ENCODE peak calls at places on chromosomes 3 and 15, in nine cellular contexts. Q, R, J, W, D, T, E, F and M are unnamed samples.
A peak's percentile ranks its signal among the peaks of the same experiment; 100 is the strongest.

GRCh38 chr3:170330366-170330765 is 27.1 kb upstream of the SKIL start:
- DNase-seq in Q (peak; percentile 48), R (no peak), J (no peak), W (no peak), D (no peak), T (no peak), E (no peak), F (no peak), M (no peak)

GRCh38 chr15:40691737-40692136 is 3.2 kb upstream of the RAD51 start:
- DNase-seq in Q (peak; percentile 56), R (no peak), J (no peak), W (no peak), D (no peak), T (no peak), E (no peak), F (no peak), M (no peak)

GRCh38 chr3:11495948-11496557 is 147.7 kb downstream of the VGLL4 start:
- DNase-seq in Q (no peak), R (no peak), J (no peak), W (peak; percentile 53), D (no peak), T (no peak), E (no peak), F (no peak), M (no peak)

GRCh38 chr3:160474416-160474838 is 24.8 kb upstream of the TRIM59 start:
- DNase-seq in Q (no peak), R (no peak), J (no peak), W (no peak), D (no peak), T (no peak), E (no peak), F (peak; percentile 27), M (no peak)

GRCh38 chr3:81622395-81622794 is 139.1 kb downstream of the GBE1 start:
- DNase-seq in Q (no peak), R (no peak), J (no peak), W (no peak), D (no peak), T (no peak), E (no peak), F (no peak), M (no peak)

GRCh38 chr3:77303943-77304778 is 264.3 kb downstream of the ROBO2 start:
- DNase-seq in Q (no peak), R (no peak), J (no peak), W (no peak), D (no peak), T (no peak), E (no peak), F (no peak), M (no peak)

GRCh38 chr15:52136471-52136993 is 24.0 kb upstream of the BCL2L10 start:
- DNase-seq in Q (no peak), R (peak; percentile 40), J (no peak), W (no peak), D (no peak), T (no peak), E (peak; percentile 49), F (no peak), M (no peak)

GRCh38 chr3:190514163-190515153 is 573 bp downstream of the IL1RAP start:
- DNase-seq in Q (peak; percentile 33), R (peak; percentile 56), J (peak; percentile 57), W (peak; percentile 32), D (peak; percentile 70), T (peak; percentile 58), E (no peak), F (peak; percentile 16), M (peak; percentile 55)

GRCh38 chr15:84992157-84992940 is 10.7 kb downstream of the PDE8A start:
- DNase-seq in Q (no peak), R (peak; percentile 73), J (no peak), W (no peak), D (no peak), T (no peak), E (no peak), F (no peak), M (no peak)

GRCh38 chr3:21294768-21295167 is 456.2 kb downstream of the ZNF385D start:
- DNase-seq in Q (no peak), R (no peak), J (no peak), W (no peak), D (no peak), T (no peak), E (no peak), F (no peak), M (no peak)

GRCh38 chr3:39000008-39000450 is 51.7 kb downstream of the SCN11A start:
- DNase-seq in Q (no peak), R (no peak), J (no peak), W (no peak), D (no peak), T (no peak), E (no peak), F (peak; percentile 60), M (no peak)

GRCh38 chr3:53823956-53824320 is 22.3 kb downstream of the CHDH start:
- DNase-seq in Q (no peak), R (no peak), J (no peak), W (no peak), D (no peak), T (no peak), E (no peak), F (no peak), M (no peak)

GRCh38 chr3:155382396-155383042 is 89.0 kb upstream of the STRIT1 start:
- DNase-seq in Q (peak; percentile 69), R (peak; percentile 82), J (peak; percentile 74), W (peak; percentile 68), D (peak; percentile 72), T (peak; percentile 61), E (no peak), F (peak; percentile 69), M (peak; percentile 24)

GRCh38 chr3:127450331-127450730 is 140.2 kb downstream of the TPRA1 start:
- DNase-seq in Q (no peak), R (peak; percentile 18), J (peak; percentile 36), W (no peak), D (peak; percentile 33), T (peak; percentile 13), E (peak; percentile 42), F (no peak), M (no peak)

GRCh38 chr3:113086506-113087461 is 96.0 kb downstream of the GTPBP8 start:
- DNase-seq in Q (no peak), R (no peak), J (no peak), W (no peak), D (no peak), T (no peak), E (no peak), F (peak; percentile 18), M (no peak)

GRCh38 chr15:89630260-89630659 is 25.0 kb downstream of the KIF7 start:
- DNase-seq in Q (no peak), R (no peak), J (no peak), W (no peak), D (peak; percentile 39), T (no peak), E (no peak), F (no peak), M (no peak)

GRCh38 chr3:78734048-78734637 is 1033.7 kb downstream of the ROBO1 start:
- DNase-seq in Q (no peak), R (no peak), J (no peak), W (no peak), D (no peak), T (no peak), E (no peak), F (no peak), M (no peak)

GRCh38 chr3:30188713-30189112 is 417.7 kb upstream of the TGFBR2 start:
- DNase-seq in Q (peak; percentile 40), R (no peak), J (peak; percentile 28), W (peak; percentile 16), D (no peak), T (no peak), E (peak; percentile 64), F (no peak), M (no peak)

GRCh38 chr3:65793495-65794200 is 245.1 kb downstream of the MAGI1 start:
- DNase-seq in Q (peak; percentile 73), R (no peak), J (no peak), W (no peak), D (no peak), T (no peak), E (no peak), F (no peak), M (no peak)

GRCh38 chr3:114627760-114628159 is 333.9 kb downstream of the TIGIT start:
- DNase-seq in Q (no peak), R (no peak), J (peak; percentile 64), W (peak; percentile 36), D (no peak), T (peak; percentile 67), E (no peak), F (no peak), M (no peak)

GRCh38 chr3:181872887-181873286 is 161.2 kb downstream of the SOX2 start:
- DNase-seq in Q (no peak), R (no peak), J (no peak), W (no peak), D (no peak), T (no peak), E (no peak), F (no peak), M (no peak)
- H3K4me3 ChIP-seq in Q (no peak overlapping the region), R (no peak overlapping the region), J (no peak overlapping the region), W (no peak overlapping the region), D (no peak overlapping the region), T (no peak overlapping the region), E (no peak overlapping the region), F (no peak overlapping the region), M (no peak overlapping the region)

DNA sequence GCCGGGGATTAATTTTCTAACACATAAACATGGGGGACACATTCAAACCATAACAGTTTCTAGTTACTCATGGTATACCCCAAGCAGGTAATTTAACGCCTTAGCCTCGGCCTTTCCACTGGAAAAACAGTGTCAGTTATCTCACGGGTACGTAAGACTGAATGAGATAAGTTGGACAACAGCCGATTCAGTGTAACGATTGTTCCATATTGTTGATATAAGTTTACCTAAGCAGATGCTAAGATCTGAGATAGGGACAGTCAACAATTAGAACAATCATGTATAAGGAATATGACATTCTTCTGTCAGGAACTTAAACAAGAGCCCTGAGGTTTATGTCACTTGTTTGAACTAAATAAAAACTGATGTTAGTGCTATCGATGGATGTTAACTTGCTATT is 130.8 kb downstream of the GHSR start:
- DNase-seq in Q (no peak), R (no peak), J (no peak), W (no peak), D (no peak), T (no peak), E (no peak), F (no peak), M (no peak)
- H3K36me3 ChIP-seq in Q (peaks cover 3% of the 10 kb centered on the region), R (no peaks in the 10 kb centered on the region), J (no peaks in the 10 kb centered on the region), W (peaks cover 34% of the 10 kb centered on the region), D (peaks cover 6% of the 10 kb centered on the region), T (no peaks in the 10 kb centered on the region), E (peaks cover 63% of the 10 kb centered on the region), F (peaks cover 54% of the 10 kb centered on the region), M (no peaks in the 10 kb centered on the region)

DNA sequence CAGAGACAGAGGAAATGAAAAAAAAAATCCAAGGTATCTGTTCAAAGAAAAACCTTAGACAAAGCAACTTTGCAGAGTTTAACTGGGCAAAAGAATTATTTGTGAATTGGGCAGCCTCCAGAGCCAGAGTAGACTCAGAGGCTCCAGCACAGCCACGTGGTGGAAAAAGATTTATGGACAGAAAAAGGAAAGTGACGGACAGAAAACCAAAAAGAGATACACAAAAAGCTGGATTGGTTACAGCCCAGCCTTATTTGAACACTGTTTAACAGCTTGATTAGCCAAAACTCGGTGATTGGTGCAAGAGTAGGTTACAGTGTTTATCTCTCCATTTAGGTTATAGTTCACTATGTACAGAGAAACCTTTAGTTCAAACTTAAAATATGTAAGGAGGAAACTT is 23.7 kb upstream of the GPD1L start:
- DNase-seq in Q (no peak), R (no peak), J (no peak), W (no peak), D (no peak), T (peak; percentile 24), E (no peak), F (no peak), M (no peak)
- TF ChIP-seq CTCF in Q (no peak), R (no peak), J (no peak), W (no peak), D (no peak), T (no peak), E (no peak), F (no peak), M (no peak)

GRCh38 chr3:148954981-148955380 is 36.4 kb upstream of the GYG1 start:
- DNase-seq in Q (no peak), R (no peak), J (no peak), W (no peak), D (no peak), T (no peak), E (no peak), F (no peak), M (no peak)
- H3K4me3 ChIP-seq in Q (no peak overlapping the region), R (no peak overlapping the region), J (no peak overlapping the region), W (no peak overlapping the region), D (no peak overlapping the region), T (peak overlapping the region; percentile 10), E (no peak overlapping the region), F (no peak overlapping the region), M (no peak overlapping the region)